ENCODE peak calls at places on chromosomes 16 and 17, in five cellular contexts. One of them, this sample, is unnamed.

GRCh38 chr17:29138991-29139682 is 41.1 kb downstream of the MYO18A start:
- DNase-seq in stimulated activated CD4-positive, alpha-beta T cell treated with anti-CD3 and anti-CD28 coated beads, Interleukin-15, amount 100 ng/mL, for 24 hours: peak
- DNase-seq in HT1080: no peak
- DNase-seq in CD8-positive, alpha-beta memory T cell: no peak
- DNase-seq in ACHN: no peak
- DNase-seq in this sample: no peak

GRCh38 chr16:85683363-85683762 is 5.4 kb downstream of the GINS2 start:
- DNase-seq in HT1080: no peak
- DNase-seq in ACHN: no peak
- DNase-seq in CD8-positive, alpha-beta memory T cell: no peak
- DNase-seq in stimulated activated CD4-positive, alpha-beta T cell treated with anti-CD3 and anti-CD28 coated beads, Interleukin-15, amount 100 ng/mL, for 24 hours: no peak
- DNase-seq in this sample: no peak

GRCh38 chr17:57995076-57995956 is 7.3 kb upstream of the VEZF1 start:
- DNase-seq in stimulated activated CD4-positive, alpha-beta T cell treated with anti-CD3 and anti-CD28 coated beads, Interleukin-15, amount 100 ng/mL, for 24 hours: peak
- DNase-seq in ACHN: peak
- DNase-seq in HT1080: peak
- DNase-seq in CD8-positive, alpha-beta memory T cell: peak
- DNase-seq in this sample: peak

GRCh38 chr16:49639739-49640388 is 216.0 kb downstream of the ZNF423 start:
- DNase-seq in ACHN: no peak
- DNase-seq in stimulated activated CD4-positive, alpha-beta T cell treated with anti-CD3 and anti-CD28 coated beads, Interleukin-15, amount 100 ng/mL, for 24 hours: no peak
- DNase-seq in CD8-positive, alpha-beta memory T cell: no peak
- DNase-seq in HT1080: no peak
- DNase-seq in this sample: no peak

GRCh38 chr17:7004398-7005253 is 7.8 kb upstream of the RNASEK start:
- DNase-seq in stimulated activated CD4-positive, alpha-beta T cell treated with anti-CD3 and anti-CD28 coated beads, Interleukin-15, amount 100 ng/mL, for 24 hours: peak
- DNase-seq in CD8-positive, alpha-beta memory T cell: no peak
- DNase-seq in ACHN: peak
- DNase-seq in HT1080: peak
- DNase-seq in this sample: peak

GRCh38 chr17:39979021-39979660 is 1.5 kb upstream of the PSMD3 start:
- DNase-seq in stimulated activated CD4-positive, alpha-beta T cell treated with anti-CD3 and anti-CD28 coated beads, Interleukin-15, amount 100 ng/mL, for 24 hours: no peak
- DNase-seq in HT1080: peak
- DNase-seq in ACHN: peak
- DNase-seq in CD8-positive, alpha-beta memory T cell: no peak
- DNase-seq in this sample: peak

GRCh38 chr16:68466174-68466573 is 17.9 kb upstream of the SMPD3 start:
- DNase-seq in stimulated activated CD4-positive, alpha-beta T cell treated with anti-CD3 and anti-CD28 coated beads, Interleukin-15, amount 100 ng/mL, for 24 hours: no peak
- DNase-seq in CD8-positive, alpha-beta memory T cell: no peak
- DNase-seq in HT1080: no peak
- DNase-seq in ACHN: no peak
- DNase-seq in this sample: no peak

GRCh38 chr17:45992904-45993303 is 6.1 kb upstream of the STH start:
- DNase-seq in ACHN: no peak
- DNase-seq in stimulated activated CD4-positive, alpha-beta T cell treated with anti-CD3 and anti-CD28 coated beads, Interleukin-15, amount 100 ng/mL, for 24 hours: no peak
- DNase-seq in CD8-positive, alpha-beta memory T cell: no peak
- DNase-seq in HT1080: no peak
- DNase-seq in this sample: no peak

GRCh38 chr16:82954224-82954929 is 327.6 kb downstream of the CDH13 start:
- DNase-seq in CD8-positive, alpha-beta memory T cell: no peak
- DNase-seq in ACHN: no peak
- DNase-seq in stimulated activated CD4-positive, alpha-beta T cell treated with anti-CD3 and anti-CD28 coated beads, Interleukin-15, amount 100 ng/mL, for 24 hours: no peak
- DNase-seq in HT1080: peak
- DNase-seq in this sample: no peak

GRCh38 chr16:15510992-15511391 is 76.6 kb downstream of the BMERB1 start:
- DNase-seq in stimulated activated CD4-positive, alpha-beta T cell treated with anti-CD3 and anti-CD28 coated beads, Interleukin-15, amount 100 ng/mL, for 24 hours: no peak
- DNase-seq in ACHN: no peak
- DNase-seq in HT1080: no peak
- DNase-seq in CD8-positive, alpha-beta memory T cell: no peak
- DNase-seq in this sample: no peak

GRCh38 chr16:71883849-71884638 is at the start of gene ZNF821:
- DNase-seq in HT1080: peak
- DNase-seq in stimulated activated CD4-positive, alpha-beta T cell treated with anti-CD3 and anti-CD28 coated beads, Interleukin-15, amount 100 ng/mL, for 24 hours: peak
- DNase-seq in ACHN: peak
- DNase-seq in CD8-positive, alpha-beta memory T cell: peak
- DNase-seq in this sample: peak

GRCh38 chr17:53668854-53669253 is 153.9 kb upstream of the KIF2B start:
- DNase-seq in ACHN: no peak
- DNase-seq in CD8-positive, alpha-beta memory T cell: no peak
- DNase-seq in HT1080: no peak
- DNase-seq in stimulated activated CD4-positive, alpha-beta T cell treated with anti-CD3 and anti-CD28 coated beads, Interleukin-15, amount 100 ng/mL, for 24 hours: no peak
- DNase-seq in this sample: no peak

GRCh38 chr17:8836821-8837426 is 30.6 kb downstream of the PIK3R6 start:
- DNase-seq in stimulated activated CD4-positive, alpha-beta T cell treated with anti-CD3 and anti-CD28 coated beads, Interleukin-15, amount 100 ng/mL, for 24 hours: no peak
- DNase-seq in HT1080: no peak
- DNase-seq in CD8-positive, alpha-beta memory T cell: no peak
- DNase-seq in ACHN: no peak
- DNase-seq in this sample: no peak

GRCh38 chr17:53627511-53627910 is 195.2 kb upstream of the KIF2B start:
- DNase-seq in ACHN: peak
- DNase-seq in HT1080: peak
- DNase-seq in CD8-positive, alpha-beta memory T cell: no peak
- DNase-seq in stimulated activated CD4-positive, alpha-beta T cell treated with anti-CD3 and anti-CD28 coated beads, Interleukin-15, amount 100 ng/mL, for 24 hours: no peak
- DNase-seq in this sample: no peak

GRCh38 chr17:82623707-82624106 is 24.5 kb downstream of the WDR45B start:
- DNase-seq in HT1080: no peak
- DNase-seq in stimulated activated CD4-positive, alpha-beta T cell treated with anti-CD3 and anti-CD28 coated beads, Interleukin-15, amount 100 ng/mL, for 24 hours: no peak
- DNase-seq in CD8-positive, alpha-beta memory T cell: no peak
- DNase-seq in ACHN: no peak
- DNase-seq in this sample: no peak

GRCh38 chr17:59004338-59005111 is 102.2 kb downstream of the TRIM37 start:
- DNase-seq in ACHN: peak
- DNase-seq in stimulated activated CD4-positive, alpha-beta T cell treated with anti-CD3 and anti-CD28 coated beads, Interleukin-15, amount 100 ng/mL, for 24 hours: peak
- DNase-seq in HT1080: peak
- DNase-seq in CD8-positive, alpha-beta memory T cell: peak
- DNase-seq in this sample: peak

GRCh38 chr16:81707411-81708321 is 71.4 kb upstream of the PLCG2 start:
- DNase-seq in CD8-positive, alpha-beta memory T cell: no peak
- DNase-seq in HT1080: peak
- DNase-seq in stimulated activated CD4-positive, alpha-beta T cell treated with anti-CD3 and anti-CD28 coated beads, Interleukin-15, amount 100 ng/mL, for 24 hours: no peak
- DNase-seq in ACHN: peak
- DNase-seq in this sample: no peak

GRCh38 chr17:32518856-32519768 is 32.3 kb downstream of the CDK5R1 start:
- DNase-seq in stimulated activated CD4-positive, alpha-beta T cell treated with anti-CD3 and anti-CD28 coated beads, Interleukin-15, amount 100 ng/mL, for 24 hours: peak
- DNase-seq in ACHN: peak
- DNase-seq in CD8-positive, alpha-beta memory T cell: peak
- DNase-seq in HT1080: peak
- DNase-seq in this sample: no peak

GRCh38 chr16:87535457-87535854 is 42.6 kb upstream of the ZCCHC14 start:
- DNase-seq in HT1080: no peak
- DNase-seq in ACHN: no peak
- DNase-seq in stimulated activated CD4-positive, alpha-beta T cell treated with anti-CD3 and anti-CD28 coated beads, Interleukin-15, amount 100 ng/mL, for 24 hours: no peak
- DNase-seq in CD8-positive, alpha-beta memory T cell: no peak
- DNase-seq in this sample: no peak

GRCh38 chr17:81471804-81472456 is 40.7 kb downstream of the ACTG1 start:
- DNase-seq in CD8-positive, alpha-beta memory T cell: no peak
- DNase-seq in HT1080: peak
- DNase-seq in ACHN: no peak
- DNase-seq in stimulated activated CD4-positive, alpha-beta T cell treated with anti-CD3 and anti-CD28 coated beads, Interleukin-15, amount 100 ng/mL, for 24 hours: peak
- DNase-seq in this sample: peak

GRCh38 chr17:18246880-18247612 is 11.5 kb downstream of the FLII start:
- DNase-seq in CD8-positive, alpha-beta memory T cell: no peak
- DNase-seq in HT1080: no peak
- DNase-seq in ACHN: peak
- DNase-seq in stimulated activated CD4-positive, alpha-beta T cell treated with anti-CD3 and anti-CD28 coated beads, Interleukin-15, amount 100 ng/mL, for 24 hours: peak
- DNase-seq in this sample: no peak

This sample was measured in pons.